ENCODE peak calls at places on chromosomes 7 and 10, in eight cellular contexts. I is left ventricle myocardium inferior; F is WERI-Rb-1; O is uterus; S is neuronal stem cell; Q is breast epithelium; A is CD8-positive, alpha-beta memory T cell; X is upper lobe of right lung. W is an unnamed sample. For H3K9me3, the result is how much of the 10 kb centered on the place peaks cover.

GRCh38 chr10:34480345-34480744 is 334.8 kb downstream of the PARD3 start:
- DNase-seq in I (no peak), F (no peak), O (no peak), S (no peak), Q (no peak), A (no peak), X (no peak), W (no peak)

GRCh38 chr10:73759512-73760115 is 15.4 kb downstream of the SEC24C start:
- DNase-seq in I (no peak), F (peak), O (no peak), S (no peak), Q (no peak), A (peak), X (peak), W (no peak)

GRCh38 chr7:98211221-98211675 is at the start of gene BHLHA15:
- DNase-seq in I (no peak), F (peak), O (no peak), S (no peak), Q (no peak), A (no peak), X (peak), W (no peak)

GRCh38 chr7:49255061-49255460 is 330.7 kb downstream of the CDC14C start:
- DNase-seq in I (no peak), F (no peak), O (no peak), S (no peak), Q (no peak), A (no peak), X (no peak), W (no peak)

GRCh38 chr10:128695931-128696330 is 569.7 kb upstream of the MKI67 start:
- DNase-seq in I (no peak), F (no peak), O (no peak), S (no peak), Q (no peak), A (no peak), X (no peak), W (no peak)

GRCh38 chr7:33152087-33152486 is 22.7 kb downstream of the BBS9 start:
- DNase-seq in I (no peak), F (no peak), O (no peak), S (no peak), Q (no peak), A (no peak), X (no peak), W (no peak)

GRCh38 chr10:86693721-86694369 is 25.5 kb downstream of the LDB3 start:
- DNase-seq in I (no peak), F (peak), O (peak), S (no peak), Q (no peak), A (peak), X (no peak), W (no peak)

GRCh38 chr7:24328050-24328449 is 44.1 kb downstream of the NPY start:
- DNase-seq in I (no peak), F (no peak), O (no peak), S (no peak), Q (no peak), A (no peak), X (peak), W (no peak)

GRCh38 chr10:72477463-72477862 is 122.7 kb upstream of the DNAJB12 start:
- DNase-seq in I (no peak), F (no peak), O (no peak), S (no peak), Q (no peak), A (no peak), X (no peak), W (no peak)

GRCh38 chr7:111919690-111920179 is 286.5 kb downstream of the DOCK4 start:
- DNase-seq in I (no peak), F (no peak), O (no peak), S (no peak), Q (no peak), A (no peak), X (no peak), W (no peak)

GRCh38 chr7:26454180-26454579 is 162.5 kb downstream of the SNX10 start:
- DNase-seq in I (no peak), F (no peak), O (no peak), S (no peak), Q (no peak), A (no peak), X (no peak), W (no peak)

GRCh38 chr7:2754086-2754485 is 66.1 kb downstream of the AMZ1 start:
- DNase-seq in I (no peak), F (no peak), O (no peak), S (no peak), Q (no peak), A (no peak), X (no peak), W (no peak)

GRCh38 chr10:63766766-63767505 is 245.7 kb downstream of the REEP3 start:
- DNase-seq in I (no peak), F (no peak), O (no peak), S (no peak), Q (no peak), A (no peak), X (no peak), W (no peak)

GRCh38 chr7:129690701-129691100 is 79.2 kb downstream of the NRF1 start:
- DNase-seq in I (no peak), F (no peak), O (no peak), S (no peak), Q (no peak), A (no peak), X (no peak), W (no peak)

GRCh38 chr10:86261933-86262665 is 104.5 kb downstream of the GRID1 start:
- DNase-seq in I (no peak), F (peak), O (no peak), S (no peak), Q (no peak), A (no peak), X (peak), W (no peak)

GRCh38 chr7:129169171-129169643 is 19.2 kb upstream of the SMO start:
- DNase-seq in I (peak), F (no peak), O (peak), S (peak), Q (no peak), A (peak), X (peak), W (no peak)

GRCh38 chr10:109895095-109895818 is 28.1 kb downstream of the XPNPEP1 start:
- DNase-seq in I (peak), F (no peak), O (no peak), S (no peak), Q (no peak), A (no peak), X (no peak), W (no peak)

GRCh38 chr10:47359101-47359500 is 10.9 kb downstream of the RBP3 start:
- DNase-seq in I (no peak), F (peak), O (no peak), S (no peak), Q (peak), A (no peak), X (no peak), W (no peak)

GRCh38 chr10:82411416-82411815 is 536.4 kb downstream of the NRG3 start:
- DNase-seq in I (no peak), F (no peak), O (no peak), S (no peak), Q (no peak), A (no peak), X (no peak), W (no peak)

GRCh38 chr7:149771199-149771636 is 2.2 kb downstream of the ZNF467 start:
- DNase-seq in I (peak), F (no peak), O (no peak), S (no peak), Q (no peak), A (no peak), X (peak), W (no peak)

GRCh38 chr10:110535958-110536891 is 31.3 kb upstream of the SMC3 start:
- DNase-seq in I (peak), F (no peak), O (no peak), S (no peak), Q (no peak), A (peak), X (peak), W (no peak)

GRCh38 chr10:8665322-8665721 is 610.8 kb downstream of the GATA3 start:
- DNase-seq in I (no peak), F (no peak), O (no peak), S (no peak), Q (no peak), A (no peak), X (no peak), W (no peak)

DNA sequence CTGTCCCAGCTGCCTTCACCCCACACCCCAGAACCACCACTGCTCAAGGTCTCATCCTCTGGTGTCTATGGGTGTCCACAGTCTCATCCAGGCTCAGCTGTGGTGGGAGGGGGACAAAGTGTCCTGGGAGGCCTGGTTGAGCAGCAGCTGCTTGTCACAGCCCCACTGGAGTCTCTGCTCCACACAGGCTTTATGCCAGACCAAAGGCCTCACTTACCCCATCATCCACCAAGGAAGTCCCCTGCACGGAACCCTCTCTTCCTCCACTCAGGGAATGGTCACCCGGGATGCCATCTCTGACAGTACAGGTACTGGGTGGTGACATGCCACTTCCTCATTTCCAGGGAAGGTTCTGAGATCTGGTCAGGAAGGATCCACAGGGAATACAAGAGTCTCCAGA is 925.4 kb upstream of the ZNF722 start:
- DNase-seq in I (no peak), F (no peak), O (no peak), S (no peak), Q (no peak), A (no peak), X (no peak), W (no peak)
- H3K9me3 ChIP-seq in I (half or more), F (under half), O (under half), S (under half), Q (half or more), A (under half), X (under half), W (under half)

DNA sequence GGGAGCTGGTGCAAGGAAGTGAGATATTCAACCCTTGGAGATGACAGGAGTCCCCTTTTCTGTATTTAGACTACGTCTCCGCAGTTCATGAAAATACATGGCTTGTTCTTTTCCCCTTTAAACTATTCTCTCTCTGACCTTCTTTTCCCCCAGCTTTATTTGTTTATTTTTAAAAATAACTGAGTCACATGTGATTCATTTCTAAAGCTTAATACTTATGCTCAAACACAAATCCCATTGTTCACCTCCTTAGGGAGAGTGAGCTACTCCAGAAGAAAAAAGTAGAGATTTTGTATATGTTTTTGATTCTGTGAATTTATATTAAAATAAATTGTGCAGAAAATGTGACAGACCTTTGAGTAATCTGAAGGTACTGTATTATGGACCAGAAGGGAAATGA is 35.9 kb upstream of the FZD1 start:
- DNase-seq in I (no peak), F (no peak), O (no peak), S (no peak), Q (no peak), A (no peak), X (no peak), W (no peak)
- H3K9me3 ChIP-seq in I (under half), F (under half), O (under half), S (under half), Q (under half), A (under half), X (under half), W (under half)

DNA sequence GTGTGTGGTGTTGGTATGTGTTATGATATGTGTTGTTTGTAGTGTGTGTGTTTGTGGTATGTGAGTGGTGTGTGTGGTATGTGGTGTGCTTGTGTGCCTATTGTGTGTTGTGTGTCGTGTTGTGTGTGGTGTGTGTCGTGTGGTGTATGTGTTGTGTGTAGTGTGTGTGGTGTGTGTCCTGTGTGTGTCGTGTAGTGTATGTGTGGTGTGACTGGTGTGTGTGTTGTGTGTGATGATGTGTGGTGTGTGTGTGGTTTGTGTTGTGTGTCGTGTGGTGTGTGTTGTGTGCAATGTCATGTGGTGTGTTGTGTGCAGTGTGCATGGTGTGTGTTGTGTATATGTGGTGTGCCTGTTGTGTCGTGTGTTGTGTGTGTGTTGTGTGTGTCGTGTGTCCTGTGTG is 144.6 kb downstream of the DNAJB6 start:
- DNase-seq in I (no peak), F (no peak), O (no peak), S (no peak), Q (no peak), A (no peak), X (no peak), W (no peak)
- H3K9me3 ChIP-seq in I (under half), F (under half), O (under half), S (under half), Q (under half), A (under half), X (under half), W (under half)

GRCh38 chr7:157974678-157975230 is 612.9 kb downstream of the PTPRN2 start:
- DNase-seq in I (no peak), F (no peak), O (no peak), S (no peak), Q (no peak), A (no peak), X (no peak), W (no peak)
- H3K9me3 ChIP-seq in I (under half), F (under half), O (under half), S (under half), Q (under half), A (under half), X (under half), W (under half)

DNA sequence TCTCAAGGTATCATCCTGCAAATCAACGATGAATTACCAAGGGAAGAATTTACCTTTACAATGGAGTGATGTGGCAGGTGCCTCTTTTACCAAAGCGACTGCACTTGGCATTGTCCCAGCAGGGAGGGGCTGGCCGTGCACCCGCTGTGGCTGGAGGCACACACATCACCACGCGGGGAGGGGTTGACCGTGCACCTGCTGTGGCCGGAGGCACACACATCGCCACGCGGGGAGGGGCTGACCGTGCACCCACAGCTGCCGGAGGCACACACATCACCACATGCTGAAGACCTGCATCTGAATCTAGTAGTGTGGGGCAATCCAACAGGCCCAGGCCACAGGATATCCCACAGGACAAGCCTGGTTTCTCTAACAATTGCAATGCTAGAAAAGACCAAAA is 493.5 kb downstream of the DNAJB6 start:
- DNase-seq in I (no peak), F (no peak), O (no peak), S (no peak), Q (no peak), A (no peak), X (peak), W (no peak)
- H3K9me3 ChIP-seq in I (under half), F (under half), O (under half), S (under half), Q (under half), A (under half), X (under half), W (under half)

DNA sequence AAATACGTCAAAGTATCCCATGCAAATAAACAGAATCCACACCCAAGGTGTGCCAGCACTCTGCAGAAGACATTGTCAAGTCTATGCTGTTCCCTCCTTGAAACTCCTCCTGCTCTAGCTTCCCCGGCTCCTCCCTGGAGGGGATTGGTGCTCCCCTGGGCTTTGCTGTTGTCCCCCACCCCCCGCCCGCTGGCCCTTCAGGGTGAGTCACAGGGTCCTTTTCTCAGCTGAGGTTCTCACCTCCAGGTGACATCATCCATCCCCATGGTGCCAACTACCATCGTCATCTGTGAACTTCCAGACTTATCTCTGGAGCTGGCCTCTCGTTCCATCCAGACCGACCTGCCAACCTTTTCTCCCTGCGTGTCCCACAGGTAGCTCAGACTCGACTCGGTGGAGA is 77.0 kb downstream of the ITIH5 start:
- DNase-seq in I (no peak), F (no peak), O (no peak), S (no peak), Q (no peak), A (no peak), X (no peak), W (no peak)
- H3K9me3 ChIP-seq in I (under half), F (under half), O (under half), S (under half), Q (under half), A (under half), X (under half), W (under half)

DNA sequence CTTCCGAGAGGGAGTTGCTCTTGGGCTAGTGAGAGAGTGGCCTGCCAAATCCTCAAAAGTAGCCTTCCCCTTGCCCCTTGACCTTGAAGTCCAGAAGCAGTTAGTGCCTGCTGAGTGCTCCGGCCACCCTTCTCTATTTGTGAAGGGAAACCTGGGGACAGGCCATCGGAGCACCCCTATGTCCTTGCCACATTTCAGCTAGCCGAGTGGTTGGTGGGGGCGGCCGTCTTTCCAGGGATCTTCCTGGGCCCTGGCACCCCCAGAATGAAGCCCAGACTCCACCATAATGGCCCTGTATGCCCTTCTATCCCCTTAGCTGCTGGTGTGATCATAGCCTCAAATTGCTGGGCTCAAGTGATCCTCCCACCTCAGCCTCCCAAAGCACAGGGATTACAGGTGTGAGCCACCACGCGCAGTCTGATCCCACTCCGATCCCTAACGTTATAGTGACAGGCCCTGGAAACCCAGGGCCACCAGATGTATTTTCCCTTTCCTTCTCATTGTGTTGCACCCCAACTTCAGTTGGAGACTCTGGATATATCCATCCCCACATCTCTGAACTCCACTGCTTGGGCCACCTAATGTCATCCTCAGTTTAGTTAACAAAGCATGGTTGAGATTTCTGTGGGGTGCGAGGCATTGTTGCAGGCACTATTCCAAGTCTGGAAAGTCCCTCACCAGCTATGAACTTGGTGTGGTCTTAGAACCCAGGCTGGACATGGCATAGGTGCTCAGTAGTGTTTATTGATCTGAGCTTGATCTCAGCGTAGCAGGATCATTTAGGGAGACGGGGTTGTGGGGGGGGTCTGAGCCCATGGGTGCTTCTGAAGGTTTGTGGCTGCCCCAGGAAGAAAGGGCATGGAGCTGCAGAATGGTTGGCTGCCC is 1.6 kb downstream of the TSPAN14 start:
- DNase-seq in I (no peak), F (no peak), O (no peak), S (no peak), Q (no peak), A (no peak), X (no peak), W (no peak)
- H3K9me3 ChIP-seq in I (under half), F (under half), O (under half), S (under half), Q (under half), A (under half), X (under half), W (under half)

GRCh38 chr7:4248295-4248694 is 433.8 kb upstream of the FOXK1 start:
- DNase-seq in I (no peak), F (no peak), O (no peak), S (no peak), Q (no peak), A (no peak), X (no peak), W (no peak)
- H3K9me3 ChIP-seq in I (under half), F (under half), O (under half), S (under half), Q (under half), A (under half), X (under half), W (under half)

DNA sequence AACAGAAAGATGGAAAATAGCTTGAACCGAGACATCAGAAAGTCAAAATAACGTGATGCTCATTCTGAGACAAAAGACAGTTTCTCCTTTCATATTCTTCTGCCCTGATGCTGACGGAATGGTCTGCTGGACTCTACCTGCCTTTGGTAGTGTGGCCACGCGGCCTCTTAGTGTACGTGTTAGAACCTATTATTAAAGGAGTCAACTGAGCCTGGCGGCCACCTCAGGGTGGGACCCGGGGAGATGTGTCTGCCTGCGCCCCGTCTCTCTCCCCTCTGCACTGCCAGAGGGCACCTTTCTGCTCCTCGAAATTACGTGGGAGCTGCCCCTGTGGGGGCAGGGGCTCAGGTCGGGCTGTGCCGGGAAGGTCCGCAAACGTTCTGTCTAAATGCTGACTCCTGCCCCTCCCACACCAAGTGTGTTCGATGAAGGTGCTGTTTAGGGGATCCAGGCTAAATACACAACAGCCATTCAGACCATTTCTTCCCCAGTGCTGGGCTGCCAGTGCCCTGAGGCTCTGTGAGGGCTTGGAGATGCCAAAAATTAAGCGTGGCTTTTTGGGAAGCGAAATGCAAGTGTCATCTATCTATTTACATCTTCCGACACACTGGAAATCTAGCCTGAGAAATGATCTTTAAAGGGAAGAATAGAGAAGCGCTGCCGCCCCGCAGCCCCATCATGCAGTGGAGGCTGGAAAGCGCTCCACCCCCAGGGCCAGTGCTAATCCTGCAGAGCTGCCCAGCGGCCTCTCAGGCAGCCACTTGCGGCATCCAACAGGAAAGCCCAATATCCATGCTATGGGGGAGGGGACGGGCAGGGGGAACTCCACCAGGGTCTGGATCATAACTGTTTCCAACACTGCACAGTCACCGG is 205.2 kb downstream of the DNAJB6 start:
- DNase-seq in I (no peak), F (no peak), O (no peak), S (no peak), Q (no peak), A (no peak), X (peak), W (no peak)
- H3K9me3 ChIP-seq in I (under half), F (under half), O (under half), S (under half), Q (under half), A (under half), X (under half), W (under half)

W was measured in T-helper 17 cell.